ENCODE peak calls at places on chromosomes 4 and X, in five cellular contexts. O, G, A, J and K are unnamed samples.

GRCh38 chr4:138242076-138242829 is at the start of gene SLC7A11:
- DNase-seq in G (peak; percentile 48), A (peak; percentile 77), O (peak; percentile 100), J (no peak), K (no peak)

GRCh38 chr4:158314756-158315487 is 104.6 kb downstream of the TMEM144 start:
- DNase-seq in A (no peak), O (peak; percentile 98), J (no peak), G (no peak), K (no peak)

GRCh38 chr4:67460574-67460973 is 84.7 kb downstream of the CENPC start:
- DNase-seq in O (no peak), G (no peak), J (no peak), A (no peak), K (no peak)

GRCh38 chr4:11799182-11799581 is 370.5 kb upstream of the HS3ST1 start:
- DNase-seq in O (no peak), A (peak; percentile 67), G (no peak), J (no peak), K (no peak)

GRCh38 chrX:42776195-42776594 is 1.8 kb downstream of the PPP1R2C start:
- DNase-seq in G (peak; percentile 17), A (no peak), J (no peak), O (no peak), K (no peak)

GRCh38 chr4:99759346-99759984 is 57.2 kb upstream of the DAPP1 start:
- DNase-seq in A (no peak), G (no peak), J (no peak), O (no peak), K (no peak)

GRCh38 chr4:29708473-29708872 is 1011.7 kb upstream of the PCDH7 start:
- DNase-seq in G (no peak), A (no peak), J (no peak), O (peak; percentile 88), K (no peak)

GRCh38 chr4:165779950-165780670 is 92.9 kb upstream of the TLL1 start:
- DNase-seq in A (no peak), G (no peak), O (no peak), J (no peak), K (no peak)

GRCh38 chrX:915427-916234 is 285.0 kb downstream of the SHOX start:
- DNase-seq in A (no peak), G (no peak), O (no peak), J (no peak), K (no peak)

GRCh38 chr4:22643952-22644351 is 48.8 kb upstream of the GBA3 start:
- DNase-seq in G (no peak), O (no peak), J (no peak), A (no peak), K (no peak)

GRCh38 chrX:87583679-87584078 is 66.1 kb downstream of the KLHL4 start:
- DNase-seq in J (no peak), G (no peak), A (peak; percentile 18), O (peak; percentile 10), K (no peak)

GRCh38 chr4:139988863-139989765 is 164.9 kb downstream of the MAML3 start:
- DNase-seq in O (peak; percentile 97), A (no peak), G (no peak), J (no peak), K (no peak)

GRCh38 chr4:168384437-168385141 is 66.0 kb upstream of the DDX60 start:
- DNase-seq in O (peak; percentile 28), J (no peak), A (peak; percentile 59), G (no peak), K (no peak)

GRCh38 chrX:25998687-25999086 is 139.5 kb upstream of the MAGEB18 start:
- DNase-seq in A (no peak), J (no peak), G (no peak), O (no peak), K (no peak)

GRCh38 chrX:131366387-131366786 is 77.3 kb upstream of the IGSF1 start:
- DNase-seq in G (no peak), J (no peak), O (no peak), A (no peak), K (no peak)

GRCh38 chr4:124454772-124455270 is 257.7 kb downstream of the ANKRD50 start:
- DNase-seq in G (no peak), A (no peak), J (no peak), O (no peak), K (no peak)

GRCh38 chr4:101346562-101347266 is 612 bp downstream of the PPP3CA start:
- DNase-seq in A (peak; percentile 68), J (peak; percentile 54), G (peak; percentile 65), O (peak; percentile 53), K (peak; percentile 38)

GRCh38 chrX:119755981-119756533 is 2.3 kb upstream of the SOWAHD start:
- DNase-seq in J (no peak), O (peak; percentile 73), A (no peak), G (peak; percentile 29), K (peak; percentile 41)

GRCh38 chrX:74613350-74614192 is 853 bp downstream of the RLIM start:
- DNase-seq in J (no peak), O (peak; percentile 29), G (peak; percentile 14), A (peak; percentile 19), K (no peak)

GRCh38 chrX:111168314-111168713 is 72.3 kb downstream of the PAK3 start:
- DNase-seq in J (no peak), O (peak; percentile 0), A (no peak), G (peak; percentile 18), K (no peak)

GRCh38 chr4:1763070-1763549 is 30.0 kb upstream of the FGFR3 start:
- DNase-seq in A (no peak), J (no peak), G (no peak), O (no peak), K (no peak)

GRCh38 chr4:105712766-105713165 is 4.2 kb downstream of the GSTCD start:
- DNase-seq in O (no peak), G (no peak), A (no peak), J (no peak), K (no peak)

GRCh38 chr4:20984011-20984836 is 284.0 kb downstream of the PACRGL start:
- DNase-seq in J (no peak), A (no peak), O (no peak), G (no peak), K (no peak)

GRCh38 chr4:56976283-56976877 is 1.0 kb downstream of the NOA1 start:
- DNase-seq in G (peak; percentile 25), O (no peak), J (no peak), A (peak; percentile 25), K (no peak)

GRCh38 chr4:161438096-161438495 is 725.7 kb downstream of the FSTL5 start:
- DNase-seq in O (no peak), A (no peak), G (no peak), J (no peak), K (no peak)

GRCh38 chrX:84188320-84188834 is 378 bp upstream of the RPS6KA6 start:
- DNase-seq in A (peak; percentile 53), J (no peak), O (peak; percentile 64), G (peak; percentile 80), K (no peak)

GRCh38 chr4:55947912-55948725 is 626 bp upstream of the CEP135 start:
- DNase-seq in G (no peak), J (peak; percentile 23), O (peak; percentile 98), A (peak; percentile 27), K (no peak)

GRCh38 chr4:123613586-123614344 is 217.2 kb downstream of the SPRY1 start:
- DNase-seq in O (peak; percentile 26), J (no peak), G (no peak), A (no peak), K (no peak)

GRCh38 chr4:48175328-48175727 is 41.3 kb upstream of the TXK start:
- DNase-seq in G (no peak), A (no peak), O (no peak), J (no peak), K (no peak)

GRCh38 chrX:133859860-133860259 is 125.5 kb downstream of the GPC3 start:
- DNase-seq in O (peak; percentile 55), J (no peak), G (peak; percentile 11), A (no peak), K (no peak)

GRCh38 chr4:142846729-142847606 is 867 bp upstream of the INPP4B start:
- DNase-seq in J (peak; percentile 43), G (peak; percentile 17), O (no peak), A (peak; percentile 78), K (no peak)

GRCh38 chrX:150362599-150363481 is at the start of gene MAMLD1:
- DNase-seq in O (peak; percentile 84), G (peak; percentile 64), A (peak; percentile 46), J (peak; percentile 33), K (peak; percentile 17)

GRCh38 chrX:2741386-2741785 is 10.5 kb upstream of the XG start:
- DNase-seq in A (no peak), J (no peak), G (no peak), O (no peak), K (no peak)

GRCh38 chr4:140049024-140049923 is 104.7 kb downstream of the MAML3 start:
- DNase-seq in J (no peak), A (peak; percentile 73), G (peak; percentile 77), O (peak; percentile 57), K (peak; percentile 19)

GRCh38 chrX:110806145-110806544 is 10.5 kb upstream of the CHRDL1 start:
- DNase-seq in J (no peak), G (no peak), A (no peak), O (peak; percentile 9), K (no peak)

GRCh38 chr4:24236532-24236931 is 346.7 kb upstream of the PPARGC1A start:
- DNase-seq in A (no peak), G (no peak), O (peak; percentile 34), J (no peak), K (no peak)

GRCh38 chrX:72554448-72555140 is 18.0 kb downstream of the HDAC8 start:
- DNase-seq in O (no peak), J (no peak), G (peak; percentile 17), A (peak; percentile 36), K (no peak)

GRCh38 chr4:39466747-39467146 is 7.9 kb downstream of the LIAS start:
- DNase-seq in O (peak; percentile 73), J (no peak), A (no peak), G (no peak), K (no peak)